ENCODE peak calls at places on chromosomes 16 and 17, in eight cellular contexts. X is astrocyte of the spinal cord, U is progenitor cell of endocrine pancreas, C is IMR-90, P is Calu3, N is mammary epithelial cell, A is adrenal gland, J is RWPE1. E is an unnamed sample.
A peak's percentile ranks its signal among the peaks of the same experiment; 100 is the strongest.

GRCh38 chr16:914453-914852 is 56.3 kb downstream of the LMF1 start:
- DNase-seq in X (no peak), J (peak; percentile 16), N (peak; percentile 21), P (no peak), U (no peak), C (peak; percentile 23), A (peak; percentile 31), E (peak; percentile 6)

GRCh38 chr17:41678411-41678906 is 10.2 kb upstream of the EIF1 start:
- DNase-seq in U (no peak), X (peak; percentile 29), A (no peak), N (peak; percentile 65), J (no peak), P (peak; percentile 75), C (peak; percentile 9), E (peak; percentile 60)

GRCh38 chr17:75869282-75870141 is 8.9 kb downstream of the TRIM47 start:
- DNase-seq in A (no peak), P (peak; percentile 36), J (no peak), X (peak; percentile 30), C (peak; percentile 84), N (peak; percentile 82), U (no peak), E (peak; percentile 54)

GRCh38 chr17:65231662-65232335 is 94.6 kb downstream of the RGS9 start:
- DNase-seq in N (peak; percentile 72), X (peak; percentile 80), P (peak; percentile 50), J (peak; percentile 91), A (peak; percentile 75), C (peak; percentile 88), U (peak; percentile 43), E (peak; percentile 92)

GRCh38 chr17:57624390-57624789 is 120.7 kb downstream of the CCDC182 start:
- DNase-seq in U (no peak), P (no peak), J (no peak), A (no peak), X (no peak), N (no peak), C (no peak), E (peak; percentile 7)

GRCh38 chr17:41710472-41711090 is 1.6 kb upstream of the GAST start:
- DNase-seq in N (peak; percentile 47), P (no peak), C (peak; percentile 75), A (peak; percentile 77), X (peak; percentile 70), U (no peak), J (no peak), E (peak; percentile 81)

GRCh38 chr17:14113137-14113536 is 43.8 kb downstream of the COX10 start:
- DNase-seq in C (no peak), A (no peak), J (no peak), P (no peak), X (no peak), N (no peak), U (no peak), E (no peak)

GRCh38 chr16:49382916-49383315 is 9.3 kb downstream of the C16orf78 start:
- DNase-seq in J (no peak), A (no peak), U (no peak), P (no peak), X (no peak), N (no peak), C (no peak), E (no peak)

GRCh38 chr16:69564845-69565610 is 738 bp upstream of the NFAT5 start:
- DNase-seq in U (no peak), N (peak; percentile 16), P (no peak), J (no peak), X (peak; percentile 34), A (no peak), C (no peak), E (peak; percentile 24)

GRCh38 chr16:86676216-86676800 is 98.0 kb downstream of the FOXL1 start:
- DNase-seq in C (peak; percentile 80), P (no peak), X (peak; percentile 69), N (peak; percentile 98), J (peak; percentile 52), A (no peak), U (no peak), E (peak; percentile 99)

GRCh38 chr16:22161999-22162657 is at the start of gene SDR42E2:
- DNase-seq in C (no peak), U (peak; percentile 38), A (no peak), P (peak; percentile 19), X (no peak), N (peak; percentile 21), J (peak; percentile 69), E (no peak)

GRCh38 chr16:67258160-67258835 is 9.5 kb downstream of the SLC9A5 start:
- DNase-seq in N (no peak), J (no peak), A (peak; percentile 39), P (no peak), X (no peak), C (no peak), U (no peak), E (no peak)

GRCh38 chr16:81189100-81189664 is 49.3 kb upstream of the BCO1 start:
- DNase-seq in U (no peak), C (peak; percentile 48), N (no peak), P (no peak), J (no peak), X (no peak), A (peak; percentile 41), E (no peak)

GRCh38 chr17:55845385-55845784 is 94.5 kb downstream of the PCTP start:
- DNase-seq in C (peak; percentile 20), X (peak; percentile 35), A (peak; percentile 32), P (no peak), U (peak; percentile 54), N (peak; percentile 3), J (peak; percentile 20), E (no peak)

GRCh38 chr17:79800325-79801155 is 3.7 kb upstream of the CBX8 start:
- DNase-seq in C (peak; percentile 39), J (no peak), A (no peak), U (no peak), X (peak; percentile 69), N (peak; percentile 46), P (no peak), E (no peak)

GRCh38 chr16:28308794-28309535 is 16.6 kb downstream of the SBK1 start:
- DNase-seq in X (no peak), A (no peak), N (no peak), U (no peak), P (no peak), J (no peak), C (no peak), E (no peak)

GRCh38 chr17:78709119-78709681 is 72.9 kb downstream of the CYTH1 start:
- DNase-seq in C (no peak), A (no peak), J (no peak), X (no peak), P (no peak), U (no peak), N (no peak), E (no peak)

GRCh38 chr16:67856927-67857546 is 9.5 kb upstream of the CENPT start:
- DNase-seq in J (no peak), X (no peak), A (no peak), C (no peak), N (no peak), P (no peak), U (no peak), E (no peak)

GRCh38 chr16:88686062-88686438 is 257 bp downstream of the SNAI3 start:
- DNase-seq in A (no peak), P (no peak), J (no peak), X (no peak), U (no peak), C (no peak), N (no peak), E (no peak)

GRCh38 chr17:47687328-47687690 is 6.7 kb upstream of the TBKBP1 start:
- DNase-seq in P (no peak), U (no peak), A (no peak), J (no peak), X (no peak), N (no peak), C (no peak), E (no peak)

GRCh38 chr17:81693491-81694360 is 9.4 kb upstream of the MRPL12 start:
- DNase-seq in A (no peak), C (no peak), U (no peak), P (no peak), X (no peak), N (no peak), J (no peak), E (no peak)
- TF ChIP-seq CTCF in A (no peak), C (no peak), U (no peak), P (no peak), X (no peak), N (no peak), J (no peak), E (no peak)

DNA sequence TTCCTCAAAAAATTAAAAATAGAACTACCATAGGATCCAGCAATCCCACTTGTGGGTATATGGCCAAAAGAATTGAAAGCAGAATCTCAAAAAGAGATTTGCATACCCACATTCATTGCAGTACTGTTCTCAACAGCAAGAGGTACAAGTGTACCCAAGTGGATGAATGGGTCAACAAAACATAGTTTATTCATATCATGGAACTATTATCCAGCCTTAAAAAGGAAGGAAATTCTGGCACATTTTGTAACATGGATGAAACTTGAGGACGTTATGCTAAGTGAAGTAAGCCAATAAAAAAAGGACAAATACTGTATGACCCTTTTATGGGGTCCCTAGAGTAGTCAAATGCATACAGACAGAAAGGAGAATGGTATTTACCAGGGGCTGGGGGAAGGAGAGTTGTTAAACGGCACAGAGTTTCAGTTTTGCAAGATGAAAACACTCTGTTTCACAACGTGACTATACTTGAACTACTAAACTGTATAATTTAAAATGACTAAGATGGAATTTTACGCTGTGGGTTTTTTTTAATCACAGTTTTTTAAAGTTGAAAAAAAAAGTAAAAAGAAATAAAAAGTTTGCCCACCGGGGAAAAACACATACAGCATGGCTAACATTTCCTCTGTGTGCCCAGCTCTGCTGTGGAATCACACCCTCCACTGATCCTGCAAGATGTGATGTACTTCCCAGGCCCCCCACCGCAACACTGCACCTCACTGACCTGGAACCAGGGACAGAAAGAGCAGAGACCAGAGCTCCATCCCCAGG is 6.1 kb downstream of the TVP23A start:
- DNase-seq in N (no peak), A (no peak), J (no peak), X (no peak), U (no peak), P (no peak), C (no peak), E (no peak)
- TF ChIP-seq CTCF in N (no peak), A (no peak), J (no peak), X (no peak), U (no peak), P (no peak), C (no peak), E (no peak)

GRCh38 chr16:85227924-85228462 is 115.7 kb upstream of the CIBAR2 start:
- DNase-seq in C (peak; percentile 76), X (peak; percentile 73), P (no peak), U (no peak), N (no peak), A (peak; percentile 64), J (no peak), E (peak; percentile 38)
- TF ChIP-seq CTCF in C (peak; percentile 25), X (peak; percentile 31), P (no peak), U (no peak), N (no peak), A (no peak), J (no peak), E (no peak)

DNA sequence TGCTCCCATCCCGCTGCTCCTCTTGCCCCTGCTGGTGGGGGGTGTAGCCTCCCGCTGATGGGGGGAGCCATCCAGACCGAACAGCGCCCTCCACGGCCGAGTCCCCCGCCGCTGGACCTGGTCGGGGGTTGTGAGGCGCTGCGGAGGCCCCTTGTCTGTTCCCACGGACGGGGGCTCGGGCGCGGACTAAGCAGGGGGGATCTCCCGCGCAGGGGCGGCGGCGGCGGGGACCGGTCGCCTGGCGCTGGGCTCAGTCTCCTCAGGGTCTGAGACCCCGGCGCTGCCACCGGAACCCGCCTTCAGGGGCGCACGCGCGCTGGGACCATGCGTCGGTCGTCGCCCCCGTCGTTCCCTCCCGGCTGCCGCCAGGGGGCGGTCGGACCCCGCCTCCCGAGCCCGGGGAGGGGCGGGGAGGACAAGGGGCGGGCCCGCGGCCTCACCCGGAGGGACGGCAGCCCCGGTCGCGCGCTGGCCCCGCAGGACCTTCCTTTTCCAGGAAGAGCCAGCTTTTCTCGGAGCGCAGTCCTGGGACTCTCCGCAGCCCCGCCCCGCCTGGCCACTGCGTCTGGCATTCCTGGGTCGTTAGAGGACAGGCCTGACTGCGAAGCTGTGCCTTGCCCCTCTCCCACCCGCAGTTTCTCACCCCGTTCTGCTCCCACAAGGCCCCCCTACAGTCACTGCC is 6.3 kb upstream of the IL32 start:
- DNase-seq in C (peak; percentile 81), N (peak; percentile 78), U (peak; percentile 94), P (peak; percentile 97), J (peak; percentile 87), X (peak; percentile 76), A (peak; percentile 95), E (peak; percentile 49)
- TF ChIP-seq CTCF in C (peak; percentile 94), N (peak; percentile 48), U (peak; percentile 91), P (peak; percentile 97), J (peak; percentile 91), X (peak; percentile 70), A (peak; percentile 33), E (peak; percentile 83)